ENCODE peak calls at places on chromosomes 1 and 21, in five cellular contexts. V, C, B, T and U are unnamed samples.

GRCh38 chr1:168972887-168973286 is 133.6 kb upstream of the ATP1B1 start:
- DNase-seq in V (no peak), C (no peak), B (no peak), T (no peak), U (peak)

GRCh38 chr1:211654838-211655787 is 20.3 kb downstream of the NEK2 start:
- DNase-seq in V (peak), C (peak), B (peak), T (peak), U (peak)

GRCh38 chr1:76640092-76640491 is 227.2 kb upstream of the ST6GALNAC5 start:
- DNase-seq in V (no peak), C (no peak), B (no peak), T (peak), U (peak)

GRCh38 chr1:161307892-161308638 is 1.7 kb downstream of the MPZ start:
- DNase-seq in V (no peak), C (no peak), B (no peak), T (peak), U (peak)

GRCh38 chr21:15141236-15141970 is 76.6 kb upstream of the NRIP1 start:
- DNase-seq in V (peak), C (no peak), B (no peak), T (no peak), U (no peak)

GRCh38 chr1:112522621-112523020 is 13.9 kb downstream of the WNT2B start:
- DNase-seq in V (no peak), C (no peak), B (no peak), T (peak), U (peak)

GRCh38 chr1:93807301-93807930 is 71.6 kb downstream of the DNTTIP2 start:
- DNase-seq in V (no peak), C (no peak), B (no peak), T (peak), U (no peak)

GRCh38 chr1:153928776-153929432 is 6.1 kb upstream of the GATAD2B start:
- DNase-seq in V (no peak), C (no peak), B (no peak), T (peak), U (no peak)

GRCh38 chr1:227950735-227951224 is 3.0 kb upstream of the WNT9A start:
- DNase-seq in V (no peak), C (no peak), B (no peak), T (no peak), U (no peak)

GRCh38 chr1:207007352-207008033 is 25.1 kb downstream of the C1orf116 start:
- DNase-seq in V (peak), C (no peak), B (no peak), T (peak), U (peak)

GRCh38 chr1:201585901-201586300 is 47.0 kb downstream of the NAV1 start:
- DNase-seq in V (no peak), C (no peak), B (no peak), T (no peak), U (peak)

GRCh38 chr21:18760247-18760646 is 356.7 kb upstream of the TMPRSS15 start:
- DNase-seq in V (no peak), C (peak), B (no peak), T (no peak), U (no peak)

GRCh38 chr1:28537457-28538199 is 15.3 kb upstream of the TRNAU1AP start:
- DNase-seq in V (no peak), C (no peak), B (no peak), T (no peak), U (no peak)

GRCh38 chr1:197615693-197616011 is 159.6 kb downstream of the DENND1B start:
- DNase-seq in V (no peak), C (no peak), B (no peak), T (no peak), U (no peak)

GRCh38 chr1:180239145-180240096 is 9.4 kb downstream of the LHX4 start:
- DNase-seq in V (no peak), C (no peak), B (no peak), T (no peak), U (no peak)

GRCh38 chr1:24201941-24202440 is 14.9 kb upstream of the IFNLR1 start:
- DNase-seq in V (peak), C (peak), B (peak), T (peak), U (peak)

GRCh38 chr21:35565204-35565611 is 495.1 kb downstream of the SETD4 start:
- DNase-seq in V (peak), C (peak), B (peak), T (peak), U (peak)

GRCh38 chr1:224726783-224727182 is 110.7 kb downstream of the CNIH3 start:
- DNase-seq in V (no peak), C (peak), B (no peak), T (peak), U (peak)

GRCh38 chr1:79113836-79114235 is 107.3 kb upstream of the ADGRL4 start:
- DNase-seq in V (no peak), C (no peak), B (no peak), T (no peak), U (no peak)

GRCh38 chr21:33265664-33266049 is 510 bp upstream of the IL10RB start:
- DNase-seq in V (no peak), C (peak), B (peak), T (no peak), U (peak)

GRCh38 chr1:236543065-236543669 is 19.4 kb downstream of the LGALS8 start:
- DNase-seq in V (no peak), C (peak), B (no peak), T (no peak), U (no peak)

GRCh38 chr1:159898527-159898926 is 1.4 kb downstream of the CFAP45 start:
- DNase-seq in V (no peak), C (no peak), B (no peak), T (no peak), U (no peak)

GRCh38 chr1:26317612-26318337 is at the start of gene CD52:
- DNase-seq in V (no peak), C (peak), B (no peak), T (no peak), U (no peak)

GRCh38 chr21:44986471-44987291 is 46.9 kb downstream of the SLX9 start:
- DNase-seq in V (peak), C (no peak), B (peak), T (no peak), U (no peak)

GRCh38 chr1:38476111-38476783 is 383.3 kb downstream of the RRAGC start:
- DNase-seq in V (no peak), C (no peak), B (no peak), T (no peak), U (no peak)

GRCh38 chr1:181506563-181507353 is 23.4 kb downstream of the CACNA1E start:
- DNase-seq in V (no peak), C (no peak), B (no peak), T (no peak), U (no peak)

GRCh38 chr1:181503130-181503810 is 20.0 kb downstream of the CACNA1E start:
- DNase-seq in V (no peak), C (no peak), B (peak), T (no peak), U (no peak)

GRCh38 chr1:181508486-181509165 is 25.3 kb downstream of the CACNA1E start:
- DNase-seq in V (no peak), C (no peak), B (no peak), T (no peak), U (no peak)

GRCh38 chr1:181501612-181502011 is 18.3 kb downstream of the CACNA1E start:
- DNase-seq in V (no peak), C (no peak), B (no peak), T (no peak), U (no peak)

DNA sequence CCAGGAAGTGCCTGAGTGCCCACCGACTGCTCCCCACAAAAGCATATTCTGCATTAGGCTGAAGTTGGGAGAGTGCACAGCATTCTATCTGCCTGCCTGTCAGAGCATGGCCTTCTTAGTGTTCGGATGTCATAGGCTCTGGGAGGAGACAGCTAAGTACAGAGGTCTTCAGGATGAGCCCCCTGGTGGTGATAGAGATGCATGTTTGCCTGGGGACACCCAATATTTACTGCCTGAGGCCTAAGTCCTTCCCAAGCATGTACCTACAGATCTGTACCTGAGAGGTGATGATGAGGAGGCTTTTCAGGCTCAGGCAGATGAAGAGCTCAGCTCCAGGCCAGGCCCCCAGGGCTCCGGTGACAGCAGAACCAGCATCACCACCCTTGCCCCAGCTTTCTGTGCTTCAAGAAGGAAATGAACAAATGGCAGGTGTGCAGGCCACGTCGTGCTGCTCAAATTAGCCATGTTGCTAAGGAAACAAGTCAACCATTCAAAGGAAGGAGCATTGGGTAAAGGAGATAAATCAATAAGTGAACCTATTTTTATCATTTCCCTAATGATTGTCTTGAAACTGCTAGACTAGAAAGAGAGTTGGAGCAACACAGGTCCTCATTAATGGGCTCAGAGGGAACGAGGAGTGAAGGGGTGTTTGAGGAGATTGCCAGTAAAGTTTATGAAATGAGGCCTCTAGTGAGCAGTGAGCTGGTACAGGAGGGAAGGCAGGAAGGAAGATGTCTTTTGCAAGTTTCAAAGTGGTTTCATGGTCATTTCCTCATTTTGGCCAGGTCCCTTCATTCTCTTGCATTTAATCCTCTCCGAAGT is 21.2 kb downstream of the CACNA1E start:
- DNase-seq in V (no peak), C (peak), B (no peak), T (peak), U (peak)
- TF ChIP-seq CTCF in V (no peak), C (peak), B (no peak), T (peak), U (peak)

GRCh38 chr1:43285269-43285986 is at the start of gene C1orf210:
- DNase-seq in V (peak), C (peak), B (no peak), T (no peak), U (no peak)
- H3K4me3 ChIP-seq in V (peak), C (no peak), B (no peak), T (no peak), U (no peak)

GRCh38 chr1:10514490-10515235 is 39.9 kb downstream of the PEX14 start:
- DNase-seq in V (no peak), C (peak), B (no peak), T (peak), U (peak)
- TF ChIP-seq CTCF in V (peak), C (peak), B (peak), T (peak), U (peak)

GRCh38 chr1:118984990-118985608 is 3.0 kb downstream of the TBX15 start:
- DNase-seq in V (no peak), C (no peak), B (no peak), T (no peak), U (peak)
- H3K4me3 ChIP-seq in V (no peak), C (peak), B (no peak), T (no peak), U (peak)

DNA sequence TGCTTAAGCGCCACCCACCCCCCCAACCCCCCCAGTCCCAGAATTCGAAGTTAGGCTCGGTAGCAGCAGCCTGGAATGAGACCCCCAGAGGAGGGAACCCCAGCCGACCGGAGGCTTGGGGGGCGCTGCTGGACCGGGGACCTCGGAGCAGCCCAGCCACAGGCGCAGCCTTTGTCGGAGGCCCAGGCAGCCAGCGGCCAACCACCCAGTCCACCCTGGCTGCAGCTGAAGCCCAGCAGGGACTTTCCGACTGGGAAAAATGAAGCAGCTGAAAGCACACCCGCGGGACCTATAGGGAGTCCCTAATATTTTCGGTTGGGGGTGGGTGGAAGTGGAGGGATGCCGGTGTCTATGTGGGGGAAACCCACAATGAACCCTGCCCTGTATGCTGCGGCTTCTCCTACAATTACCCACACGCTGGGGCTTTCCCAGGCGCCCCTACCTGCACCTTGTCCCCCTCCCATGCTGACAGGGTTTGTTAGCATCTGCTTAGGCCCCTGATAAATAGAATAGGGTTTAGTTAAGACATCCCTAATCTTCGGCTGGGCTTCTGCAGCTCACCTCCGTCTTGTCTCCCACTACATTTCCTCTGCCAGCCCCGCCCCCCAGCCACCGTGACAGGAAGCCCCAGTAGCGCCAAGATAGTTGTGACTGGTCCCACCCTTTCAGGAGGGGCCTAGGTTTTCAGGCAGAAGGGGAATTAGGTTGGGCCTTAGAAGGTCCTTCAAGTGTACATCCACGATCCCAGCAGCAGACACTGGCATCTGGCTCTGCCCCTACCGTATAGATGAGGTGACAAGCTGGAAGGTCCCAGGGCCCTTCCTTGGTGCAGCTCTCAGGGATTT is 838 bp downstream of the CCDC28B start:
- DNase-seq in V (peak), C (peak), B (peak), T (peak), U (peak)
- TF ChIP-seq CTCF in V (no peak), C (peak), B (no peak), T (no peak), U (no peak)

GRCh38 chr1:151056149-151056548 is 3.3 kb downstream of the CDC42SE1 start:
- DNase-seq in V (no peak), C (peak), B (no peak), T (no peak), U (no peak)

GRCh38 chr1:151058682-151059341 is 610 bp downstream of the CDC42SE1 start:
- DNase-seq in V (peak), C (no peak), B (no peak), T (peak), U (no peak)

GRCh38 chr1:151054971-151055547 is 4.4 kb downstream of the CDC42SE1 start:
- DNase-seq in V (no peak), C (peak), B (no peak), T (no peak), U (no peak)

GRCh38 chr1:151056574-151056973 is 2.8 kb downstream of the CDC42SE1 start:
- DNase-seq in V (no peak), C (no peak), B (no peak), T (no peak), U (no peak)

GRCh38 chr1:151055581-151055980 is 3.8 kb downstream of the CDC42SE1 start:
- DNase-seq in V (no peak), C (no peak), B (no peak), T (no peak), U (no peak)
- H3K4me3 ChIP-seq in V (no peak), C (peak), B (no peak), T (no peak), U (no peak)

DNA sequence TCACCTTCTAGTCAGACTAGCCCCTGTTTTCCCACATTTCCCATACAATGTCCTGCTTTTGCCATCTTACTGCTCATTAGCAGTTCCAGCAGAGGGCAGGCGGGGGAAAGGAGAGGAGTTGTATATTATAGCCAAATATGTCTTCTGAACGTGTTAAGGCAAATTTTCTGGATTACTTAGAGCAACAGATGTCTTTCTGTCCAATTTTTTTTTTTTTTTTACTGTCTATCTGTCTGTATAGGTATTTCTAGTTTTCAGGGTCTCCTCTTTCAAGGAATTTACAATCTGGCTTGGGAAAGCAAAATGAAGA is 30.0 kb upstream of the DDAH1 start:
- DNase-seq in V (no peak), C (peak), B (no peak), T (peak), U (peak)
- TF ChIP-seq CTCF in V (no peak), C (peak), B (peak), T (peak), U (peak)

GRCh38 chr1:12614402-12615165 is 3.4 kb downstream of the DHRS3 start:
- DNase-seq in V (no peak), C (peak), B (no peak), T (no peak), U (peak)
- H3K4me3 ChIP-seq in V (peak), C (peak), B (no peak), T (no peak), U (peak)